ENCODE peak calls at places on chromosomes 6 and 20, in five cellular contexts. A is hepatocyte, I is MM.1S, L is neural progenitor cell, Z is IMR-90. Y is an unnamed sample. For H3K4me1, the result is how much of the 10 kb centered on the place peaks cover.

GRCh38 chr6:31850765-31851484 is 11.7 kb downstream of the NEU1 start:
- DNase-seq in A (no peak), I (no peak), L (no peak), Z (no peak), Y (no peak)

GRCh38 chr6:29845405-29846006 is 17.9 kb downstream of the HLA-G start:
- DNase-seq in A (peak), I (no peak), L (no peak), Z (no peak), Y (no peak)

GRCh38 chr6:162999575-163000285 is 272.0 kb downstream of the PACRG start:
- DNase-seq in A (no peak), I (no peak), L (no peak), Z (peak), Y (no peak)

GRCh38 chr6:169205176-169206160 is 48.2 kb downstream of the THBS2 start:
- DNase-seq in A (no peak), I (no peak), L (no peak), Z (peak), Y (no peak)

GRCh38 chr20:32902456-32903420 is 44.0 kb downstream of the EFCAB8 start:
- DNase-seq in A (peak), I (peak), L (peak), Z (peak), Y (peak)

GRCh38 chr20:45419188-45420091 is 3.5 kb downstream of the PIGT start:
- DNase-seq in A (no peak), I (no peak), L (no peak), Z (peak), Y (peak)

GRCh38 chr6:147065786-147066185 is 138.4 kb upstream of the STXBP5 start:
- DNase-seq in A (no peak), I (no peak), L (no peak), Z (no peak), Y (no peak)

GRCh38 chr20:45336530-45337366 is 11.5 kb downstream of the SDC4 start:
- DNase-seq in A (peak), I (no peak), L (no peak), Z (peak), Y (no peak)

GRCh38 chr6:53465732-53466131 is 79.2 kb downstream of the GCLC start:
- DNase-seq in A (peak), I (no peak), L (no peak), Z (peak), Y (no peak)

GRCh38 chr20:59565768-59566461 is 38.4 kb upstream of the PHACTR3 start:
- DNase-seq in A (no peak), I (no peak), L (no peak), Z (no peak), Y (no peak)

GRCh38 chr20:9516658-9516987 is 2.2 kb downstream of the LAMP5 start:
- DNase-seq in A (no peak), I (peak), L (peak), Z (no peak), Y (no peak)

GRCh38 chr20:9515761-9516657 is 1.6 kb downstream of the LAMP5 start:
- DNase-seq in A (no peak), I (peak), L (peak), Z (no peak), Y (no peak)

GRCh38 chr20:9514461-9515210 is at the start of gene LAMP5:
- DNase-seq in A (peak), I (peak), L (peak), Z (peak), Y (no peak)

GRCh38 chr20:9515211-9515580 is 806 bp downstream of the LAMP5 start:
- DNase-seq in A (no peak), I (peak), L (no peak), Z (no peak), Y (no peak)

GRCh38 chr20:9514072-9514460 is 324 bp upstream of the LAMP5 start:
- DNase-seq in A (no peak), I (no peak), L (peak), Z (no peak), Y (no peak)
- H2AFZ ChIP-seq in A (no peak), I (peak), L (no peak), Z (no peak), Y (no peak)

GRCh38 chr6:157865249-157865648 is 42.2 kb downstream of the SNX9 start:
- DNase-seq in A (no peak), I (no peak), L (no peak), Z (no peak), Y (no peak)
- H3K4me1 ChIP-seq in A (under half), I (under half), L (under half), Z (under half), Y (under half)

GRCh38 chr20:4113546-4113945 is 98.2 kb upstream of the RNF24 start:
- DNase-seq in A (no peak), I (no peak), L (no peak), Z (no peak), Y (no peak)

GRCh38 chr20:4112490-4113420 is 97.4 kb upstream of the RNF24 start:
- DNase-seq in A (no peak), I (peak), L (no peak), Z (peak), Y (no peak)

GRCh38 chr20:4110885-4111284 is 95.5 kb upstream of the RNF24 start:
- DNase-seq in A (no peak), I (no peak), L (no peak), Z (no peak), Y (no peak)

GRCh38 chr20:4109587-4109986 is 94.2 kb upstream of the RNF24 start:
- DNase-seq in A (no peak), I (no peak), L (no peak), Z (no peak), Y (no peak)

DNA sequence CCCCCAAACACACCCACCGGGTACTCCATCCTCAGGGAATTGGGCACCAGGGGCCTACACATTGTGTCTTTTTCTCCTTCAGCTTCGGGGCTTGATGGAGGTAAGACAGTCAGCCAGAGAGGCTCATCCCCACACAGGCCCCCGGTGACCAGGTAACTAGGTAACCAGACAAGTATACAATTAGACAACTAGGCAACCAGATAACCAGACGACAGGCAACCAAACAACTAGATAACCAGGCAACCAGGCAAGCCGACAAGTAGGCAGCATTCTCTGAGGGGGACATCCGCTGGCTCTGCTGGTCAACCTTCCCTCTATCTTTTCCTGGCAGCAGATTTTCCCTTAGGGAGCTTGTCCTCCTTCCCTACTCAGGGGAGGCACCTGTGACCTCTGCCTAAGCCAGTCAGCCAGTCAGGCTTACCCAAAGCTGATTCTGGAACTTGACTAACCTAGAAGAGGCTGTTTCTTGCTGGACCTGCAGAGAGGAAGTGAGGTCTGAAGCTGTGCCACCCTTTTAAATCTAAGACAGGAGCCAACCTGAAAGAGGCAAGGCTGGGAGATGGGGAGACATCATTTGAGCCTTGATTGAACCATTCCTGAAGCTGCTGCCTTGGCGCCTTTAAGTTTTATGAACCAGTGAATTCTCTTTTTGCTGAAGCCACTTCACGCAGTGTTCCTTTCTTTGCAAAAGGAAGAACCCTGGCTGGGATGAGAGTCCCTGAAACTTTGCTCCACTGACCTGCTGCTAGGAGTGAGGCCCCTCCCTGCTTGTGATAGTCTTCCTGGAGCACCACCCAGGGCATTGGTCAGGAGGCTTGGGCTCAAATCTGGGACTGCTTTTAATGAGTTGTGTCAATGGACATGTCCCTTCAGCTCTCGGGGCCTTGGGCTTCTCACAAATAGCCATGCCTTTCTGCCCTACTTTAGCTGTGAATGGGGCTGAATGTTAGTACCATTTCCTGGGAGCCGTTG is 96.4 kb upstream of the RNF24 start:
- DNase-seq in A (no peak), I (no peak), L (no peak), Z (no peak), Y (no peak)
- H2AFZ ChIP-seq in A (no peak), I (no peak), L (no peak), Z (peak), Y (no peak)

DNA sequence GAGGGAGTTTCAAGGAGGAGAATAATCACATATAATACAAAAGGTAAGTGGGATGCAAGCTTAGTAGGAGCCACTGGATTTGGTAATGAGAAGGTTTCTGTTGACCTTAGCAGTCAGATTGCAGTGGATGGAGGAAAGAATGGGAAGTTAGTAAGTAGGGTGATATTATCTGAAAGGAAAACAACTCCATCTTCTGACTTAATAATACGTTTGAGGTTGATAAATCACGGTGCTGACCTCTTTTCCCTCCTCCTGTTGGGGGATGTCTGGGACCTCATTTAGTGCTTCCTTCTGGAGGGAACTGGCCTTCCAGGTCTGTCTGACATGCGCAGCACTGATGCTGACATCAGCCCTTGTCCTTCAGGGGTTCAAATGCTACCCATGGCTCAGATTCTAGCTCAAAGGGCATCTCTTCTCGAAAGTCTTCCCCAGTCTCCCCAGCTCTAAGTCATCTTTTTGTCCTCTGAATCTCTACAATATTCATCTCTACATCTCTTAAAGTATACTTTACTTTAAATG is 48.2 kb upstream of the AKAP12 start:
- DNase-seq in A (no peak), I (no peak), L (no peak), Z (no peak), Y (no peak)
- H3K4me1 ChIP-seq in A (under half), I (under half), L (under half), Z (under half), Y (under half)

GRCh38 chr6:56348578-56348977 is 101.2 kb upstream of the COL21A1 start:
- DNase-seq in A (no peak), I (no peak), L (no peak), Z (no peak), Y (no peak)
- H2AFZ ChIP-seq in A (no peak), I (no peak), L (peak), Z (no peak), Y (no peak)

DNA sequence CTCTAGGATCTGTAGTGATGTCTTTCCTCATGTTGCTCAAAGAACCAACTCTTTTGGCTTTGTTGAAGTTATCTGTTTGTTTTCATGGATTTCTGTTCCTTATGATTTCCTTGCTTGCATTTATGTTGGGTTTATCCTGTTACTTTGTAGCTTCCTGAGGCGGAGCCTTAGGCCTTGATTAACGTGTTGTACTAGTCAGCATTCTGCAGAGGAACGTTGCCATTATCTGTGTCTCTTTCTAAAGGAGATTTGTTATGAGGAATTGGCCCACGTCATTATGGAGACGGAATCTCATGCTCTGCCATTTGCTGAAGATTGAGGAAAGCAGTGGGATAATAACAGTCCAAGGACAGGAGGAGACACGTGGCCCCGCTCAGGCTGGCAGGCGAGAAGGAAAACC is 29.9 kb downstream of the UCKL1 start:
- DNase-seq in A (no peak), I (no peak), L (no peak), Z (no peak), Y (no peak)
- H3K4me1 ChIP-seq in A (under half), I (under half), L (under half), Z (under half), Y (under half)

DNA sequence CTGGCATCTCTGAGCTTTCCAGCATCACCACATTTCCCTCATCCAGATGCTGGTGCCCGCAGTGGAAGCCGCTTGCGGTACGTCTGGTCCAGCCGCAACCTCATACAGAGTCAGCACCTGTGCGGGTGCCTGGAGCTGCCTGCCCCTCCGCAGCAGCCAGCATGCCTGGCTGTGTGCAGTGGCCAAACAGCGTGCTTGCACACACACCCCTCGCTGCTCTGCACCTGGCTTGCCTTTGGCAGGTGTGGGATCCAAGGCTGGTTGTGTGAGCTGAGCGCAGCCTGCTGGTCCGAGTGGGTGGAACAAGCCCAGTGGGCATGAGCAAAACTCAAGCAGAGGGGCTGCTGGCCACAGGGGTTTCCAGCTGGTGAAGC is 3.1 kb upstream of the HINT3 start:
- DNase-seq in A (peak), I (peak), L (peak), Z (no peak), Y (peak)
- H2AFZ ChIP-seq in A (no peak), I (peak), L (peak), Z (peak), Y (peak)

GRCh38 chr6:18471232-18471964 is 84.2 kb downstream of the RNF144B start:
- DNase-seq in A (no peak), I (no peak), L (no peak), Z (no peak), Y (no peak)
- H3K4me1 ChIP-seq in A (under half), I (under half), L (under half), Z (under half), Y (under half)

GRCh38 chr6:28491984-28492317 is 23.6 kb downstream of the GPX6 start:
- DNase-seq in A (no peak), I (no peak), L (no peak), Z (no peak), Y (no peak)

GRCh38 chr6:28490191-28490890 is 25.3 kb downstream of the GPX6 start:
- DNase-seq in A (peak), I (no peak), L (peak), Z (peak), Y (no peak)

GRCh38 chr6:28488916-28489365 is 26.7 kb downstream of the GPX6 start:
- DNase-seq in A (peak), I (peak), L (peak), Z (peak), Y (no peak)

GRCh38 chr6:28486988-28487742 is 28.4 kb downstream of the GPX6 start:
- DNase-seq in A (no peak), I (no peak), L (no peak), Z (no peak), Y (no peak)

DNA sequence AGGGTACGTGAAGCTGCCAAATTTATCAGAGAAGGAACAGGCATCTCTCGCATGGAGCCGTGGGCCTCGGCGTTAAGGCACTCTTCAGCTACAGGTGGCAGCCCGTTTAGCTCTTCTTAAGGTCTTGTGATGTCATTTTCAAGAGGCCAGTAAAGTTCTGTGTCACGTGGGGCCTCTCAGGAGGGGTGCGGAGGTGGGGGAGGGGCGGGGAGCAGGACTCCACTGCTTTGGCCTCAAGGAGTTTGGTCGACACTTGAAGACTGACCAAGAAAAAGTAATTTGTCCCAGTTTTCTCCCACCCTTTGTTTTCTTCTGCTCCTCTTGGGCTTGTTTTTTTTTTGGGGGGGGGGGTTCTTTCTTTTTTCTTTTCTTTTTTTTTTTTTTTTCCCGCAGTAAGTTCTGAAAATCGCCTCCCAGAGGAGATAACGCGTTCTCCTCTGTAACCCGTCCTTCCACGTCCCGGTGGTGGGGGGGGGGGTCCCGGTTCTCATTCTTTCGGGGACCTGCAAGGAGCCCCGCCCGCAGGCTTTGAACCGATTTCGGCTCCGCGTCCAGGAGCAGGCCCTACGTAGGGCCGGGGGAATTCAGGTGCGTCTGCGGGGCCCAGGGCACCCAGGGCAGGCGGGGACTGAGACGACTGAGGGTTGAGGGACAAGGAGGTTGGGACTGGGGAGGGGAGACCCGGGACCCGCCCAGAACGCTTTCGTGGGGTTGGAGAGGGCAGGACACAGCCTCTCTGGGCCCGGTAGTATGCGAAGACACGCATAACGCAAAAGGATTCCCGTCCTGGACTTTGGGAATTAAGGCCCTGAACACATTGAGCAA is 26.0 kb downstream of the GPX6 start:
- DNase-seq in A (peak), I (peak), L (peak), Z (peak), Y (peak)
- H2AFZ ChIP-seq in A (peak), I (peak), L (peak), Z (peak), Y (peak)

DNA sequence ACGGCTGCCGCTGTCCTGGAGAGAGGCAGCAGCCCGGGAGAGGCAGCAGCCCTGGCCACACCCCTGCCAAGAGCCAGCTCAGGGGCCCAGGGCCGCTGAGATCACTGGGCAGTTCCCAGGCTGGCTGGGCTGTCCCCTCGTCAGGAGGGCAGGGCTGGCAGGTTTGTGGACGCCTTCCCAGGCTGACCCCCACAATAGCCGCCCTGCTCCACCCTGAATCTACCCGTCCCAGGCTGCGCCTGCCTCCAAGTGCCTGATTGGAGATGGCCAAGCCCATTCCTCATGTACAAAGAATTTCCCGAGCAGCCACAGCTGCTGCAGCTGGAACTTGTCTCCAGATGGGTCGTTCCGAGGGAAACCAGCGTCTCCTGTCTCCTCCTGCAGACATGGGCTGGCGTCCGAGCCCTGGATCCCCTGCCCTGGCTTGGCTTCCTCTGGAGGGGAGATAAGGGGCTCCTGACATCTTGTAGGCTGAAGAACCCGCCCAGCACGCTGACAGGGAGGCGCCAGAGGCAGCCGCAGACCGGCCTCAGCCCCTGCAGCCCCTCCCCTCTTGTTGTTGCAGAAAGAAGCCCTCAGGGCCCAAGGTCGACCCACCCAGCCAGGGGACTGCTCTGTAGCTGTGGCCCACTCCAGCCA is 9.4 kb upstream of the GATA5 start:
- DNase-seq in A (peak), I (no peak), L (peak), Z (peak), Y (no peak)
- H3K4me1 ChIP-seq in A (half or more), I (under half), L (under half), Z (under half), Y (under half)